ENCODE peak calls at places on chromosomes 5 and 9, in five cellular contexts. D is activated T-cell treated with anti-CD3 and anti-CD28 coated beads, Interleukin-2, amount 50 U/mL, for 24 hours; S is stimulated activated CD8-positive, alpha-beta memory T cell treated with anti-CD3 and anti-CD28 coated beads, Interleukin-12 subunit alpha, Interleukin-12 subunit beta, amount 100 ng/mL, for 1 hour; F is adrenal gland; U is NCI-H510A treated with DMSO at 0.1 percent for 48 hours. P is an unnamed sample.

GRCh38 chr5:180830253-180831138 is 27.9 kb upstream of the MGAT1 start:
- DNase-seq in D (peak), S (peak), F (peak), U (peak), P (peak)

GRCh38 chr9:102403514-102403913 is 591.6 kb upstream of the CYLC2 start:
- DNase-seq in D (no peak), S (no peak), F (no peak), U (no peak), P (no peak)

GRCh38 chr9:22111176-22111870 is 102.2 kb upstream of the CDKN2B start:
- DNase-seq in D (no peak), S (no peak), F (no peak), U (no peak), P (no peak)

GRCh38 chr9:111276723-111277122 is 53.3 kb downstream of the OR2K2 start:
- DNase-seq in D (no peak), S (no peak), F (no peak), U (no peak), P (no peak)

GRCh38 chr9:111662851-111663823 is 1.7 kb downstream of the GNG10 start:
- DNase-seq in D (no peak), S (no peak), F (no peak), U (no peak), P (no peak)

GRCh38 chr5:82399111-82399510 is 121.0 kb upstream of the RPS23 start:
- DNase-seq in D (no peak), S (no peak), F (no peak), U (no peak), P (no peak)

GRCh38 chr9:89309608-89310485 is 1.1 kb upstream of the CKS2 start:
- DNase-seq in D (no peak), S (no peak), F (no peak), U (peak), P (no peak)

GRCh38 chr5:143024227-143024920 is 254.2 kb downstream of the ARHGAP26 start:
- DNase-seq in D (no peak), S (no peak), F (no peak), U (peak), P (no peak)

GRCh38 chr9:108811944-108812343 is 43.8 kb downstream of the ACTL7B start:
- DNase-seq in D (no peak), S (no peak), F (no peak), U (peak), P (no peak)

GRCh38 chr5:126499742-126500396 is 76.7 kb downstream of the GRAMD2B start:
- DNase-seq in D (no peak), S (no peak), F (no peak), U (no peak), P (no peak)

GRCh38 chr5:127170918-127171600 is 97.8 kb upstream of the C5orf63 start:
- DNase-seq in D (no peak), S (no peak), F (no peak), U (no peak), P (no peak)

GRCh38 chr9:99607852-99608448 is 213.7 kb upstream of the NR4A3 start:
- DNase-seq in D (no peak), S (no peak), F (no peak), U (no peak), P (no peak)

GRCh38 chr9:134571946-134572914 is 69.4 kb upstream of the COL5A1 start:
- DNase-seq in D (peak), S (no peak), F (peak), U (no peak), P (no peak)

GRCh38 chr9:92189782-92190535 is 74.7 kb upstream of the SPTLC1 start:
- DNase-seq in D (no peak), S (no peak), F (no peak), U (no peak), P (no peak)

GRCh38 chr5:74560245-74560644 is 80.3 kb downstream of the ENC1 start:
- DNase-seq in D (no peak), S (no peak), F (no peak), U (no peak), P (no peak)

GRCh38 chr9:7816021-7816420 is 16.4 kb upstream of the DMAC1 start:
- DNase-seq in D (no peak), S (no peak), F (no peak), U (no peak), P (no peak)

GRCh38 chr5:19719117-19719516 is 268.9 kb downstream of the CDH18 start:
- DNase-seq in D (no peak), S (no peak), F (no peak), U (no peak), P (no peak)

GRCh38 chr9:19184144-19184917 is 46.2 kb upstream of the DENND4C start:
- DNase-seq in D (peak), S (peak), F (peak), U (no peak), P (peak)

GRCh38 chr9:98569491-98569890 is 139.2 kb downstream of the GABBR2 start:
- DNase-seq in D (no peak), S (no peak), F (no peak), U (no peak), P (no peak)

GRCh38 chr9:120360046-120360445 is 219.9 kb downstream of the CDK5RAP2 start:
- DNase-seq in D (no peak), S (no peak), F (no peak), U (no peak), P (no peak)

GRCh38 chr5:142747034-142747433 is 23.1 kb upstream of the ARHGAP26 start:
- DNase-seq in D (no peak), S (no peak), F (no peak), U (no peak), P (no peak)

GRCh38 chr5:142821733-142822487 is 51.7 kb downstream of the ARHGAP26 start:
- DNase-seq in D (no peak), S (no peak), F (no peak), U (no peak), P (no peak)

GRCh38 chr5:77514457-77514856 is 22.3 kb upstream of the WDR41 start:
- DNase-seq in D (no peak), S (no peak), F (no peak), U (no peak), P (no peak)

GRCh38 chr9:34185778-34186551 is 7.1 kb downstream of the UBAP1 start:
- DNase-seq in D (no peak), S (no peak), F (peak), U (peak), P (no peak)

GRCh38 chr5:88687253-88687955 is 195.6 kb downstream of the MEF2C start:
- DNase-seq in D (no peak), S (no peak), F (no peak), U (no peak), P (no peak)

GRCh38 chr9:22682536-22683392 is 236.1 kb downstream of the DMRTA1 start:
- DNase-seq in D (no peak), S (no peak), F (no peak), U (no peak), P (no peak)

GRCh38 chr5:177389368-177390169 is 5.3 kb downstream of the SLC34A1 start:
- DNase-seq in D (peak), S (no peak), F (peak), U (no peak), P (no peak)

GRCh38 chr9:129737479-129738269 is 15.2 kb downstream of the PTGES start:
- DNase-seq in D (peak), S (peak), F (peak), U (peak), P (peak)

GRCh38 chr9:80410106-80410505 is 838.3 kb downstream of the TLE4 start:
- DNase-seq in D (no peak), S (no peak), F (peak), U (no peak), P (peak)

GRCh38 chr9:14779566-14780022 is 57.1 kb upstream of the CER1 start:
- DNase-seq in D (no peak), S (no peak), F (peak), U (peak), P (no peak)

GRCh38 chr9:110340306-110340705 is 2.6 kb upstream of the TXNDC8 start:
- DNase-seq in D (no peak), S (no peak), F (no peak), U (no peak), P (no peak)

GRCh38 chr5:36630201-36630968 is 24.0 kb downstream of the SLC1A3 start:
- DNase-seq in D (no peak), S (no peak), F (no peak), U (no peak), P (no peak)

GRCh38 chr9:110066929-110067716 is 140.8 kb downstream of the C9orf152 start:
- DNase-seq in D (no peak), S (no peak), F (no peak), U (no peak), P (no peak)

GRCh38 chr5:42993516-42994284 is 46.4 kb downstream of the ANXA2R start:
- DNase-seq in D (peak), S (no peak), F (no peak), U (no peak), P (peak)

GRCh38 chr9:94900222-94901018 is 173.9 kb downstream of the AOPEP start:
- DNase-seq in D (no peak), S (no peak), F (peak), U (no peak), P (no peak)

GRCh38 chr9:111833941-111834340 is 39.2 kb upstream of the SHOC1 start:
- DNase-seq in D (no peak), S (no peak), F (peak), U (no peak), P (no peak)

GRCh38 chr5:178331491-178331981 is 98.9 kb upstream of the PHYKPL start:
- DNase-seq in D (no peak), S (no peak), F (peak), U (no peak), P (no peak)

GRCh38 chr5:73591698-73592501 is 26.4 kb downstream of the UTP15 start:
- DNase-seq in D (no peak), S (no peak), F (no peak), U (no peak), P (no peak)

GRCh38 chr5:65760504-65761275 is 38.7 kb downstream of the NLN start:
- DNase-seq in D (no peak), S (peak), F (no peak), U (no peak), P (no peak)

GRCh38 chr5:154284433-154284832 is 93.9 kb downstream of the GALNT10 start:
- DNase-seq in D (no peak), S (no peak), F (no peak), U (no peak), P (peak)

P was measured in stimulated activated naive B cell treated with anti-CD40 and anti-IgM and Interleukin-4, amounts not matched to agents 10 μg/mL and 1 μg/mL and 100 μg/mL, for 72 hours.